ENCODE peak calls at places on chromosomes 7 and 10, in eight cellular contexts. D, G, U, R, C, P, L and O are unnamed samples.

GRCh38 chr7:155495440-155496248 is 37.7 kb downstream of the EN2 start:
- DNase-seq in D (no peak), G (peak), U (no peak), R (no peak), C (no peak), P (no peak), L (no peak), O (no peak)

GRCh38 chr7:150897502-150898474 is 45.5 kb downstream of the AOC1 start:
- DNase-seq in D (no peak), G (peak), U (no peak), R (no peak), C (no peak), P (no peak), L (no peak), O (no peak)

GRCh38 chr10:78715435-78715834 is 353.3 kb upstream of the ZMIZ1 start:
- DNase-seq in D (no peak), G (no peak), U (no peak), R (no peak), C (peak), P (no peak), L (no peak), O (no peak)

GRCh38 chr7:7311001-7311400 is 128.7 kb downstream of the C1GALT1 start:
- DNase-seq in D (no peak), G (no peak), U (no peak), R (no peak), C (no peak), P (no peak), L (no peak), O (no peak)

GRCh38 chr10:62996925-62997324 is 136.2 kb upstream of the NRBF2 start:
- DNase-seq in D (no peak), G (no peak), U (no peak), R (no peak), C (no peak), P (no peak), L (no peak), O (no peak)

GRCh38 chr7:102891693-102892261 is 21.0 kb upstream of the LRRC17 start:
- DNase-seq in D (no peak), G (no peak), U (peak), R (no peak), C (peak), P (no peak), L (peak), O (peak)

GRCh38 chr7:158495780-158496179 is 91.8 kb downstream of the PTPRN2 start:
- DNase-seq in D (no peak), G (peak), U (peak), R (no peak), C (peak), P (no peak), L (no peak), O (no peak)

GRCh38 chr7:107506683-107507339 is 37.0 kb downstream of the GPR22 start:
- DNase-seq in D (no peak), G (peak), U (peak), R (no peak), C (peak), P (no peak), L (peak), O (no peak)

GRCh38 chr10:63712717-63713115 is 191.5 kb downstream of the REEP3 start:
- DNase-seq in D (no peak), G (no peak), U (no peak), R (no peak), C (no peak), P (no peak), L (no peak), O (no peak)

GRCh38 chr7:28661826-28662225 is 249.5 kb downstream of the CREB5 start:
- DNase-seq in D (no peak), G (no peak), U (no peak), R (no peak), C (no peak), P (no peak), L (no peak), O (no peak)

GRCh38 chr10:24901686-24902399 is 50.6 kb downstream of the PRTFDC1 start:
- DNase-seq in D (no peak), G (peak), U (peak), R (peak), C (peak), P (no peak), L (peak), O (peak)

GRCh38 chr10:6141296-6142151 is 52.7 kb downstream of the RBM17 start:
- DNase-seq in D (no peak), G (peak), U (no peak), R (no peak), C (peak), P (no peak), L (peak), O (peak)

GRCh38 chr10:5534880-5535856 is 10.4 kb downstream of the CALML3 start:
- DNase-seq in D (no peak), G (no peak), U (no peak), R (no peak), C (no peak), P (no peak), L (peak), O (no peak)

GRCh38 chr10:29746080-29746797 is 111.5 kb upstream of the SVIL start:
- DNase-seq in D (no peak), G (no peak), U (no peak), R (no peak), C (peak), P (no peak), L (peak), O (no peak)

GRCh38 chr7:139984642-139985539 is 77.9 kb downstream of the PARP12 start:
- DNase-seq in D (no peak), G (no peak), U (no peak), R (no peak), C (no peak), P (no peak), L (no peak), O (no peak)